ENCODE peak calls at places on chromosome 22, in four cellular contexts. O is MM.1S, B is fibroblast of lung, V is upper lobe of right lung. N is an unnamed sample. For H3K9me3, the result is how much of the 10 kb centered on the place peaks cover.

GRCh38 chr22:49372111-49372529 is 455.6 kb downstream of the BRD1 start:
- DNase-seq in O (no peak), B (no peak), V (peak), N (no peak)

GRCh38 chr22:38700271-38700788 is 413 bp downstream of the JOSD1 start:
- DNase-seq in O (no peak), B (no peak), V (peak), N (no peak)

GRCh38 chr22:47148510-47148909 is 386.1 kb downstream of the TBC1D22A start:
- DNase-seq in O (no peak), B (no peak), V (no peak), N (no peak)

GRCh38 chr22:44505796-44506354 is 7.8 kb upstream of the RTL6 start:
- DNase-seq in O (no peak), B (no peak), V (no peak), N (no peak)

GRCh38 chr22:47123006-47123826 is 360.8 kb downstream of the TBC1D22A start:
- DNase-seq in O (no peak), B (no peak), V (peak), N (no peak)

GRCh38 chr22:25112538-25113253 is 87.0 kb upstream of the CRYBB3 start:
- DNase-seq in O (no peak), B (no peak), V (no peak), N (no peak)

GRCh38 chr22:29724843-29725242 is 5.0 kb downstream of the CABP7 start:
- DNase-seq in O (no peak), B (no peak), V (no peak), N (no peak)

GRCh38 chr22:37985751-37986281 is 1.5 kb upstream of the SOX10 start:
- DNase-seq in O (no peak), B (no peak), V (no peak), N (no peak)

GRCh38 chr22:20248461-20248959 is 19.6 kb downstream of the RTN4R start:
- DNase-seq in O (no peak), B (no peak), V (no peak), N (no peak)

GRCh38 chr22:28594076-28594783 is 85.4 kb downstream of the TTC28 start:
- DNase-seq in O (no peak), B (no peak), V (no peak), N (no peak)

GRCh38 chr22:27207907-27208306 is 550.5 kb downstream of the MIAT start:
- DNase-seq in O (no peak), B (peak), V (no peak), N (no peak)

GRCh38 chr22:32590556-32590955 is 115.9 kb downstream of the FBXO7 start:
- DNase-seq in O (no peak), B (peak), V (no peak), N (no peak)

GRCh38 chr22:39241632-39242388 is 3.0 kb downstream of the PDGFB start:
- DNase-seq in O (no peak), B (no peak), V (no peak), N (peak)

GRCh38 chr22:43399338-43399979 is 12.4 kb upstream of the MPPED1 start:
- DNase-seq in O (peak), B (no peak), V (no peak), N (no peak)

GRCh38 chr22:44357962-44358553 is 45.3 kb upstream of the SHISAL1 start:
- DNase-seq in O (no peak), B (peak), V (peak), N (no peak)

GRCh38 chr22:38186429-38186828 is 4.8 kb upstream of the PLA2G6 start:
- DNase-seq in O (no peak), B (no peak), V (no peak), N (no peak)

GRCh38 chr22:27676545-27677188 is 124.9 kb downstream of the MN1 start:
- DNase-seq in O (no peak), B (no peak), V (no peak), N (no peak)

DNA sequence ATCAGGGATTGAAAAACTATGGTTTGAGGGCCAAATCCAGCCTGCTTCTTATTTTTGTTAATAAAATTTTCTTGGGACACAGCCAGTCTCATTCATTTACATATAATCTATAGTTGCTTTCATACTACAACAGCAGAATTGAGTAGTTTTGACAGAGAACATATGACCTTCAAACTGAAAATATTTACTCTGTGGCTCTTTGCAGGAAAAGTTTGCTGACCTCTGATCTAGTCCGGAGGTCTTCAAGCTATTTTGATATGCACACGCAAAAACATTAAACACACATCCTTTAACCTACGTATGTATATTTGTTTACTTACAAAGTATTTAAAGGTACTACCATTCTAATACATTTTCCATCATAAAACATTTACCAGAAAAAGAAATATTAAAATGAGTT is 76.5 kb upstream of the LARGE1 start:
- DNase-seq in O (no peak), B (no peak), V (no peak), N (no peak)
- H3K4me3 ChIP-seq in O (no peak), B (no peak), V (no peak), N (no peak)

DNA sequence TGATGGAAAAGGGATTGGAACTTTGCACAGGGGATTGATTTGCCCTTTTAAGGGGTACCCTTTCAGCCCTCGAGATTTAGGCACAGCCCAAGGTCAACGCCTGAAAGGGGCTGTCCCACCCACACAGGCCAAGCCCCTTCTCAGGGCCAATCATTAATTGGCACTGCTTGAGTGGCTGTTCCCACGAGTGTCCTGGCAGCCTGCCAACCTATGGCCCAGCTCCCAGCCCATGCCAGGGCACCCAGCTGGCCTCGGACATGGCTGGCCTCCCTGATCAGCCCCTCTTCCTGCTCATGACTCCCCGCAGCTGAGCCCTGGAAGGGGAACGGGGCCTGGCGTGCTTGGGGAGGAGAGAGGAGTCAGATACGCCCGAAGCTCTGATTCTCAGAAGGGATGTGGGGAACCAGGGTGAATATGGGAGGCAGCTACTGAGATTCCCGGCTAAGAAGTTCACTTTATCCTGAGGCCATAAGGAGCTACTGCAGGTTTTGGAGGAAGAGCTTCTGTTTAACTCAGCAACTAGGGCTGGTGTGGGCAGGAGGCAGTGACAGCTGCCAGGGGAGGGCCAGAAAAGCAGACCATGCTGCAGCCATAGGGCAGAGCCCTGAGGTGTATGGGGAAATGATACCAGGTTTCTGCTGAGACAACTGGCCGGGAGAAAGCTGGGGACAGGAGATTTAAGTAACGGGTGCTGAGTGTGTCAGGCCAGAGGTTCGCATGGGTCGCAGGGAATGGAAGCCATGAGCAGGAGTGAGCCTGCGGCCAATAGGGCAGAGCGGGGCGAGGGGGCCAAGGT is 30.0 kb downstream of the WNT7B start:
- DNase-seq in O (no peak), B (no peak), V (no peak), N (no peak)
- H3K27ac ChIP-seq in O (no peak), B (no peak), V (no peak), N (no peak)

GRCh38 chr22:12613199-12613598 is 2914.8 kb upstream of the OR11H1 start:
- DNase-seq in O (peak), B (no peak), V (no peak), N (no peak)
- H3K9me3 ChIP-seq in O (under half), B (under half), V (under half), N (under half)

GRCh38 chr22:36334838-36335603 is 52.7 kb downstream of the MYH9 start:
- DNase-seq in O (no peak), B (peak), V (no peak), N (peak)
- H3K4me3 ChIP-seq in O (no peak), B (no peak), V (no peak), N (peak)

DNA sequence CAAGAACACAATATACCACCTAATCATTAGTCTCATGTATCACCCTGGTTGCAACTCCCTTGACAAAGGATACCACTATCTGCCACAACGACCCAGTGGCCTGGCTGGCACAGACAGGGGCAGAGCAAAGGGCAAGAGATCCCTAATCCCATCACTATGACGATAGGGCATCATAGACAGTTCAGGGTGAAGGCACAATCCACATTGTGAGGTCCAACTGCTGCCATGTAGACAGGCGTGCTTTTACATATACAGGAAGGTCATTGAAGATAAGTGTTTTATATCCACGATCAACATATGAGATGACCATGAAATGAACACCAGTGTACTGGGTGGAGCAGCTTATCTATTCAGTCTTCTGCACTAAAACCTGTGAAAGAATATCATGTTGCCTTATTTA is 94.6 kb downstream of the IGLL1 start:
- DNase-seq in O (no peak), B (no peak), V (no peak), N (no peak)
- H3K27ac ChIP-seq in O (no peak), B (no peak), V (no peak), N (no peak)

N was measured in effector memory CD4-positive, alpha-beta T cell.